ENCODE peak calls at places on chromosomes 6 and 20, in nine cellular contexts. G is omental fat pad; R is Ammon's horn; Q is lower lobe of right lung; A is AG04450; H is NCI-H1092 treated with DMSO at 0.1 percent for 48 hours; D is D341Med; W is stimulated activated CD4-positive, alpha-beta T cell treated with anti-CD3 and anti-CD28 coated beads, Interleukin-12 subunit alpha, Interleukin-12 subunit beta, amount 100 ng/mL, for 4 hours; P is neural crest cell. X is an unnamed sample.

GRCh38 chr20:48725589-48725991 is 102.2 kb downstream of the PREX1 start:
- DNase-seq in G (no peak), R (no peak), Q (no peak), A (no peak), H (no peak), D (no peak), W (no peak), P (no peak), X (no peak)

GRCh38 chr20:18091624-18092023 is 33.9 kb upstream of the OVOL2 start:
- DNase-seq in G (no peak), R (no peak), Q (no peak), A (no peak), H (no peak), D (no peak), W (no peak), P (no peak), X (no peak)

GRCh38 chr6:39956951-39957350 is 22.7 kb upstream of the MOCS1 start:
- DNase-seq in G (no peak), R (no peak), Q (no peak), A (no peak), H (no peak), D (no peak), W (no peak), P (no peak), X (no peak)

GRCh38 chr20:59386819-59387218 is 86.4 kb downstream of the EDN3 start:
- DNase-seq in G (no peak), R (no peak), Q (no peak), A (no peak), H (no peak), D (no peak), W (no peak), P (no peak), X (no peak)

GRCh38 chr20:12090920-12091319 is 173.2 kb downstream of the BTBD3 start:
- DNase-seq in G (no peak), R (no peak), Q (no peak), A (no peak), H (no peak), D (no peak), W (no peak), P (no peak), X (no peak)

GRCh38 chr6:109793793-109794192 is 102.7 kb downstream of the FIG4 start:
- DNase-seq in G (no peak), R (peak), Q (no peak), A (peak), H (peak), D (no peak), W (no peak), P (no peak), X (no peak)

GRCh38 chr6:125812394-125813231 is 21.9 kb downstream of the NCOA7 start:
- DNase-seq in G (no peak), R (peak), Q (no peak), A (peak), H (no peak), D (no peak), W (no peak), P (no peak), X (no peak)

GRCh38 chr6:148509789-148510581 is 167.3 kb downstream of the SASH1 start:
- DNase-seq in G (no peak), R (peak), Q (peak), A (peak), H (peak), D (peak), W (no peak), P (no peak), X (no peak)

GRCh38 chr20:62047666-62048345 is 17.9 kb downstream of the TAF4 start:
- DNase-seq in G (no peak), R (no peak), Q (peak), A (no peak), H (no peak), D (no peak), W (no peak), P (no peak), X (peak)

GRCh38 chr6:158026054-158026900 is 44.6 kb downstream of the SYNJ2 start:
- DNase-seq in G (peak), R (peak), Q (peak), A (peak), H (peak), D (no peak), W (peak), P (no peak), X (peak)

GRCh38 chr6:113997106-113997505 is 26.2 kb upstream of the HDAC2 start:
- DNase-seq in G (no peak), R (no peak), Q (no peak), A (peak), H (no peak), D (no peak), W (no peak), P (no peak), X (no peak)

GRCh38 chr20:57251344-57251743 is 15.1 kb downstream of the BMP7 start:
- DNase-seq in G (no peak), R (no peak), Q (no peak), A (no peak), H (no peak), D (no peak), W (no peak), P (no peak), X (no peak)

GRCh38 chr6:33428219-33428890 is 8.5 kb downstream of the SYNGAP1 start:
- DNase-seq in G (no peak), R (no peak), Q (peak), A (no peak), H (no peak), D (peak), W (no peak), P (no peak), X (no peak)

GRCh38 chr6:128271527-128271926 is 248.9 kb downstream of the PTPRK start:
- DNase-seq in G (no peak), R (no peak), Q (no peak), A (no peak), H (no peak), D (peak), W (no peak), P (no peak), X (no peak)

GRCh38 chr6:1336246-1336843 is 24.4 kb downstream of the FOXQ1 start:
- DNase-seq in G (no peak), R (no peak), Q (no peak), A (no peak), H (no peak), D (peak), W (no peak), P (no peak), X (peak)

GRCh38 chr20:19921349-19921793 is 95.8 kb upstream of the NAA20 start:
- DNase-seq in G (no peak), R (peak), Q (no peak), A (no peak), H (no peak), D (no peak), W (no peak), P (no peak), X (peak)

GRCh38 chr20:6956574-6956973 is 189.1 kb downstream of the BMP2 start:
- DNase-seq in G (no peak), R (no peak), Q (no peak), A (no peak), H (no peak), D (no peak), W (no peak), P (no peak), X (no peak)

GRCh38 chr6:12371151-12371550 is 81.0 kb downstream of the EDN1 start:
- DNase-seq in G (no peak), R (no peak), Q (no peak), A (no peak), H (no peak), D (no peak), W (no peak), P (no peak), X (no peak)

GRCh38 chr6:102488729-102489128 is 1095.2 kb downstream of the GRIK2 start:
- DNase-seq in G (no peak), R (no peak), Q (no peak), A (no peak), H (no peak), D (no peak), W (no peak), P (no peak), X (no peak)

GRCh38 chr6:105424177-105424783 is 21.4 kb upstream of the PREP start:
- DNase-seq in G (peak), R (peak), Q (no peak), A (no peak), H (peak), D (peak), W (peak), P (peak), X (peak)

GRCh38 chr6:21103626-21104224 is 489.8 kb upstream of the SOX4 start:
- DNase-seq in G (no peak), R (no peak), Q (no peak), A (no peak), H (peak), D (no peak), W (no peak), P (no peak), X (no peak)

GRCh38 chr20:59785118-59785959 is 148.1 kb downstream of the SYCP2 start:
- DNase-seq in G (no peak), R (no peak), Q (no peak), A (no peak), H (no peak), D (peak), W (no peak), P (no peak), X (no peak)

GRCh38 chr6:92715991-92716390 is 703.4 kb downstream of the EPHA7 start:
- DNase-seq in G (no peak), R (no peak), Q (no peak), A (peak), H (no peak), D (no peak), W (no peak), P (no peak), X (no peak)

GRCh38 chr20:59661621-59662020 is 57.3 kb downstream of the PHACTR3 start:
- DNase-seq in G (no peak), R (no peak), Q (no peak), A (no peak), H (no peak), D (no peak), W (no peak), P (no peak), X (no peak)

GRCh38 chr6:9521152-9521530 is 893.7 kb downstream of the TFAP2A start:
- DNase-seq in G (no peak), R (no peak), Q (no peak), A (no peak), H (no peak), D (no peak), W (no peak), P (no peak), X (no peak)

GRCh38 chr6:68771426-68771825 is 136.3 kb downstream of the ADGRB3 start:
- DNase-seq in G (no peak), R (no peak), Q (no peak), A (no peak), H (no peak), D (no peak), W (no peak), P (no peak), X (no peak)

GRCh38 chr6:10237284-10238043 is 177.4 kb downstream of the TFAP2A start:
- DNase-seq in G (no peak), R (no peak), Q (no peak), A (no peak), H (no peak), D (no peak), W (no peak), P (no peak), X (no peak)

GRCh38 chr6:128394171-128394570 is 126.2 kb downstream of the PTPRK start:
- DNase-seq in G (no peak), R (no peak), Q (no peak), A (no peak), H (no peak), D (no peak), W (no peak), P (no peak), X (no peak)

GRCh38 chr20:49148601-49149000 is 39.5 kb downstream of the STAU1 start:
- DNase-seq in G (no peak), R (no peak), Q (no peak), A (no peak), H (no peak), D (no peak), W (no peak), P (no peak), X (no peak)

GRCh38 chr6:94323853-94324252 is 904.5 kb upstream of the EPHA7 start:
- DNase-seq in G (no peak), R (no peak), Q (no peak), A (no peak), H (peak), D (peak), W (no peak), P (no peak), X (peak)

GRCh38 chr6:36999467-37000125 is 5.9 kb upstream of the FGD2 start:
- DNase-seq in G (no peak), R (no peak), Q (no peak), A (no peak), H (peak), D (no peak), W (no peak), P (no peak), X (no peak)

GRCh38 chr6:2259574-2259973 is 14.2 kb upstream of the GMDS start:
- DNase-seq in G (no peak), R (no peak), Q (no peak), A (no peak), H (no peak), D (no peak), W (no peak), P (no peak), X (no peak)

GRCh38 chr6:52635049-52635577 is 35.8 kb upstream of the TMEM14A start:
- DNase-seq in G (no peak), R (no peak), Q (no peak), A (no peak), H (no peak), D (no peak), W (no peak), P (no peak), X (no peak)

GRCh38 chr6:149488815-149489214 is 4.0 kb upstream of the ZC3H12D start:
- DNase-seq in G (no peak), R (no peak), Q (no peak), A (no peak), H (no peak), D (no peak), W (no peak), P (no peak), X (no peak)

X was measured in WTC11.